ENCODE peak calls at places on chromosomes 6 and 20, in five cellular contexts. N is D721Med, R is prostate gland, I is HEK293T, O is tibial nerve. G is an unnamed sample.

GRCh38 chr20:711526-711925 is 35.9 kb upstream of the SCRT2 start:
- DNase-seq in N (no peak), R (no peak), I (no peak), O (no peak), G (no peak)

GRCh38 chr20:63289311-63290135 is 3.5 kb upstream of the COL20A1 start:
- DNase-seq in N (no peak), R (no peak), I (no peak), O (no peak), G (no peak)

GRCh38 chr6:11428351-11428750 is 109.2 kb upstream of the TMEM170B start:
- DNase-seq in N (no peak), R (no peak), I (no peak), O (no peak), G (no peak)

GRCh38 chr6:89414215-89414614 is 2.1 kb upstream of the RRAGD start:
- DNase-seq in N (no peak), R (no peak), I (no peak), O (no peak), G (no peak)

GRCh38 chr6:91580635-91581034 is 993.8 kb upstream of the MAP3K7 start:
- DNase-seq in N (no peak), R (no peak), I (no peak), O (no peak), G (no peak)

GRCh38 chr20:22529150-22530019 is 55.0 kb downstream of the FOXA2 start:
- DNase-seq in N (no peak), R (no peak), I (no peak), O (no peak), G (no peak)

GRCh38 chr6:71395731-71396409 is 107.3 kb downstream of the OGFRL1 start:
- DNase-seq in N (no peak), R (no peak), I (no peak), O (no peak), G (no peak)

GRCh38 chr6:125872259-125872921 is 81.6 kb downstream of the NCOA7 start:
- DNase-seq in N (no peak), R (no peak), I (no peak), O (no peak), G (peak)

GRCh38 chr6:157229733-157230132 is 93.6 kb downstream of the TMEM242 start:
- DNase-seq in N (no peak), R (no peak), I (no peak), O (no peak), G (no peak)

GRCh38 chr6:493840-494239 is 102.3 kb downstream of the IRF4 start:
- DNase-seq in N (no peak), R (no peak), I (no peak), O (no peak), G (no peak)

GRCh38 chr6:120869397-120869796 is 464.9 kb downstream of the TBC1D32 start:
- DNase-seq in N (no peak), R (no peak), I (no peak), O (no peak), G (no peak)

GRCh38 chr20:62875419-62876355 is 14.1 kb upstream of the TCFL5 start:
- DNase-seq in N (peak), R (peak), I (peak), O (peak), G (no peak)

GRCh38 chr6:166192557-166192956 is 24.9 kb upstream of the TBXT start:
- DNase-seq in N (no peak), R (no peak), I (no peak), O (no peak), G (no peak)

GRCh38 chr20:63835031-63835858 is 4.2 kb upstream of the ZBTB46 start:
- DNase-seq in N (peak), R (peak), I (peak), O (peak), G (no peak)

GRCh38 chr6:22049002-22049401 is 247.8 kb downstream of the PRL start:
- DNase-seq in N (no peak), R (no peak), I (no peak), O (no peak), G (no peak)

GRCh38 chr6:139148557-139149220 is 13.8 kb downstream of the HECA start:
- DNase-seq in N (no peak), R (no peak), I (no peak), O (no peak), G (no peak)

GRCh38 chr20:53571555-53572286 is 21.9 kb downstream of the ZNF217 start:
- DNase-seq in N (no peak), R (no peak), I (no peak), O (no peak), G (no peak)

GRCh38 chr20:56003966-56004365 is 1.4 kb downstream of the CBLN4 start:
- DNase-seq in N (no peak), R (no peak), I (no peak), O (no peak), G (no peak)

GRCh38 chr6:15473174-15473573 is 189.7 kb downstream of the DTNBP1 start:
- DNase-seq in N (no peak), R (no peak), I (no peak), O (no peak), G (no peak)

GRCh38 chr20:18012901-18013300 is 44.1 kb downstream of the MGME1 start:
- DNase-seq in N (no peak), R (no peak), I (no peak), O (no peak), G (no peak)

GRCh38 chr20:43985121-43985520 is 70.5 kb downstream of the TOX2 start:
- DNase-seq in N (no peak), R (no peak), I (no peak), O (no peak), G (no peak)

GRCh38 chr6:148304976-148305375 is 37.7 kb upstream of the SASH1 start:
- DNase-seq in N (no peak), R (no peak), I (no peak), O (no peak), G (no peak)

GRCh38 chr6:138622967-138623366 is 123.7 kb upstream of the NHSL1 start:
- DNase-seq in N (no peak), R (no peak), I (no peak), O (no peak), G (no peak)